ENCODE peak calls at places on chromosomes 13 and 19, in six cellular contexts. E is heart left ventricle, B is lower leg skin, Y is tibial nerve, G is H1, J is IMR-90. N is an unnamed sample.

GRCh38 chr13:21690955-21691354 is 20.1 kb downstream of the FGF9 start:
- DNase-seq in Y (no peak), B (no peak), G (no peak), E (no peak), J (no peak), N (no peak)

GRCh38 chr19:1161716-1162115 is 12.4 kb downstream of the SBNO2 start:
- DNase-seq in J (peak), B (no peak), G (no peak), E (peak), Y (no peak), N (no peak)

GRCh38 chr13:106561551-106562170 is 6.3 kb downstream of the ARGLU1 start:
- DNase-seq in E (peak), Y (no peak), G (no peak), J (peak), B (no peak), N (no peak)

GRCh38 chr19:5637971-5638370 is 15.1 kb downstream of the SAFB start:
- DNase-seq in B (no peak), E (no peak), Y (no peak), G (no peak), J (peak), N (no peak)

GRCh38 chr13:35925669-35926068 is 205.5 kb downstream of the DCLK1 start:
- DNase-seq in Y (no peak), G (no peak), B (no peak), J (peak), E (no peak), N (no peak)

GRCh38 chr13:36986462-36987240 is 12.5 kb downstream of the ALG5 start:
- DNase-seq in E (no peak), Y (no peak), B (no peak), G (no peak), J (peak), N (no peak)

GRCh38 chr13:62964522-62964921 is 1548.9 kb upstream of the PCDH20 start:
- DNase-seq in Y (no peak), E (no peak), G (no peak), B (no peak), J (no peak), N (no peak)

GRCh38 chr13:101941095-101941777 is 460.6 kb downstream of the FGF14 start:
- DNase-seq in G (no peak), J (peak), E (no peak), Y (no peak), B (no peak), N (no peak)

GRCh38 chr19:18109731-18110671 is 12.4 kb downstream of the MAST3 start:
- DNase-seq in B (no peak), E (peak), Y (no peak), J (no peak), G (no peak), N (no peak)

GRCh38 chr13:74040200-74040599 is 94.0 kb downstream of the KLF12 start:
- DNase-seq in G (peak), Y (no peak), E (peak), J (peak), B (no peak), N (no peak)

GRCh38 chr13:74090869-74091605 is 43.2 kb downstream of the KLF12 start:
- DNase-seq in B (no peak), J (no peak), Y (no peak), E (no peak), G (no peak), N (no peak)

GRCh38 chr13:30529085-30529815 is 63.5 kb upstream of the HMGB1 start:
- DNase-seq in G (no peak), Y (no peak), E (no peak), B (no peak), J (peak), N (no peak)

GRCh38 chr13:110819203-110820014 is 95.5 kb downstream of the ANKRD10 start:
- DNase-seq in E (peak), G (peak), J (peak), Y (peak), B (peak), N (no peak)

GRCh38 chr19:54047626-54048025 is 16.1 kb downstream of the VSTM1 start:
- DNase-seq in G (no peak), E (no peak), B (no peak), J (no peak), Y (no peak), N (no peak)

GRCh38 chr19:48717059-48717395 is 2.5 kb downstream of the MAMSTR start:
- DNase-seq in Y (no peak), E (no peak), B (no peak), G (no peak), J (peak), N (no peak)

GRCh38 chr13:112875627-112876026 is 93.4 kb upstream of the MCF2L start:
- DNase-seq in Y (no peak), B (no peak), G (no peak), E (no peak), J (no peak), N (no peak)

GRCh38 chr13:69980799-69981198 is 126.8 kb upstream of the ATXN8OS start:
- DNase-seq in E (no peak), J (no peak), Y (no peak), B (no peak), G (no peak), N (no peak)

GRCh38 chr19:30871979-30872378 is 477.3 kb downstream of the TSHZ3 start:
- DNase-seq in B (no peak), Y (no peak), J (no peak), E (no peak), G (no peak), N (no peak)

GRCh38 chr19:36719687-36720556 is 32.5 kb downstream of the ZNF567 start:
- DNase-seq in Y (no peak), J (no peak), B (no peak), G (no peak), E (no peak), N (no peak)

GRCh38 chr13:113152894-113153809 is 5.3 kb upstream of the PROZ start:
- DNase-seq in Y (peak), J (no peak), G (no peak), E (peak), B (peak), N (peak)

GRCh38 chr13:77928909-77929308 is 10.3 kb upstream of the EDNRB start:
- DNase-seq in J (no peak), G (no peak), B (no peak), E (no peak), Y (no peak), N (no peak)

GRCh38 chr13:101841687-101842086 is 389.2 kb downstream of the ITGBL1 start:
- DNase-seq in G (no peak), Y (no peak), E (no peak), B (no peak), J (no peak), N (no peak)

GRCh38 chr13:103031332-103031873 is 34.8 kb downstream of the SLC10A2 start:
- DNase-seq in Y (no peak), B (no peak), J (no peak), E (no peak), G (no peak), N (no peak)

GRCh38 chr13:46529509-46529908 is 23.5 kb upstream of the LRCH1 start:
- DNase-seq in E (no peak), B (no peak), Y (no peak), J (no peak), G (no peak), N (no peak)

GRCh38 chr13:109700176-109700575 is 86.2 kb downstream of the IRS2 start:
- DNase-seq in Y (peak), E (peak), G (no peak), J (peak), B (peak), N (no peak)

GRCh38 chr13:73299787-73300186 is 241.0 kb downstream of the KLF5 start:
- DNase-seq in Y (no peak), G (no peak), E (no peak), B (no peak), J (peak), N (no peak)

GRCh38 chr19:2249880-2250764 is 999 bp downstream of the AMH start:
- DNase-seq in G (no peak), E (no peak), B (no peak), J (no peak), Y (no peak), N (no peak)

GRCh38 chr13:92802776-92803175 is 423.8 kb upstream of the GPC6 start:
- DNase-seq in E (no peak), G (no peak), J (no peak), B (no peak), Y (no peak), N (no peak)

GRCh38 chr19:19663292-19664120 is at the start of gene ATP13A1:
- DNase-seq in Y (peak), B (peak), E (peak), J (peak), G (peak), N (no peak)

GRCh38 chr19:19670070-19670551 is 1.5 kb downstream of the ZNF101 start:
- DNase-seq in E (no peak), Y (no peak), G (peak), B (no peak), J (no peak), N (no peak)

GRCh38 chr19:19662866-19663291 is 597 bp downstream of the ATP13A1 start:
- DNase-seq in E (peak), Y (no peak), B (no peak), J (peak), G (no peak), N (no peak)

GRCh38 chr19:19672816-19673215 is 4.2 kb downstream of the ZNF101 start:
- DNase-seq in B (no peak), Y (no peak), E (no peak), G (no peak), J (no peak), N (no peak)

DNA sequence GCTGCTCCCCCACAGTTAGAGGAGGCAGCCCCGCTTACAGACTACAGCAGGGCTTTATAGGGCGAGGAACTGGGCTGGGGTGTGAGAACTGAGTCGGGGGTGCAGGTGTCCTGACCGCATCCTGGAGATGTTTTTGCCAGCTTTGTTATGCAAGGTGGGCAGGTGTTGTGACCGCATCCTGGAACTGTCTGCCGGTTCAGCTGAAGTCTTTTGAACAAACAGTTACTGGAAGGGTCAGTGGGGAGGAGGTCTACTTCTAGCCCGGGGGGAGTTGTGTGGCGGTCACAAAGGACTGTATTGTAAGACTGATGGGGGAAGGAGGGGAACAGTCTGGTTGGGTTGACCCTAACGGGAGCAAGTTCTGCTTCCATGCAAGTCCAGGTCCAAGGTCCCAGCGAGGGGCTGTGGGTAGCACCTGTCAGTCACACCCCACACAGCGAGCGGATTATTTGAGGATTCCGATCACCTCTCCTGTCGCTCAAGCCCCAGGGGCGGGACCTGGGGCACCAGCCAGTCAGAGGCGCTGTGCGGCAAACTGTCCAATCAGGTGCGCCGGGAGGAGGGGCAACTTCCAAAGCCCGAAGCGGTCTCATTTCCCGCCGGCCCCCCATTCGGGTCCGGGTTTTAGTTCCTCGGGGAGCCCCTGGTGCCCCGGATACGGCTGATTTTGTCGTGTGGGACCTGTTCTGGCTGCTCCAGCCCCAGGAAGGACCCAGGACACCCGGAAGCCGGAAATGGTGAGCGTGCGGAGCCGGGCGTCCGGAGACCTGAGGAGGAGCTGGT is at the start of gene ZNF101:
- DNase-seq in J (peak), B (peak), E (peak), Y (peak), G (peak), N (peak)
- TF ChIP-seq POLR2A in J (no peak), B (no peak), E (peak), Y (peak), G (peak), N (no peak)

GRCh38 chr19:43784251-43784980 is 3.6 kb upstream of the KCNN4 start:
- DNase-seq in Y (no peak), B (no peak), G (no peak), E (peak), J (peak), N (no peak)
- TF ChIP-seq POLR2A in Y (no peak), B (no peak), G (no peak), E (no peak), J (no peak), N (no peak)

GRCh38 chr19:38877781-38878574 is at the start of gene RINL:
- DNase-seq in J (no peak), E (peak), G (no peak), Y (no peak), B (no peak), N (no peak)
- TF ChIP-seq POLR2A in J (no peak), E (no peak), G (no peak), Y (no peak), B (no peak), N (no peak)

GRCh38 chr13:91319996-91320395 is 27.5 kb upstream of the MIR17HG start:
- DNase-seq in J (no peak), Y (no peak), E (no peak), B (no peak), G (no peak), N (no peak)
- TF ChIP-seq POLR2A in J (no peak), Y (no peak), E (no peak), B (no peak), G (no peak), N (no peak)

GRCh38 chr19:45445139-45445538 is 21.4 kb upstream of the ERCC1 start:
- DNase-seq in G (no peak), E (no peak), Y (no peak), J (no peak), B (no peak), N (no peak)

GRCh38 chr19:45444318-45445041 is 20.8 kb upstream of the ERCC1 start:
- DNase-seq in J (peak), B (peak), G (no peak), E (peak), Y (peak), N (no peak)

GRCh38 chr19:45442408-45442926 is 18.8 kb upstream of the ERCC1 start:
- DNase-seq in J (no peak), B (no peak), Y (no peak), E (no peak), G (no peak), N (no peak)

GRCh38 chr19:45442927-45443461 is 19.3 kb upstream of the ERCC1 start:
- DNase-seq in E (peak), B (no peak), Y (peak), J (peak), G (no peak), N (no peak)

GRCh38 chr19:45443462-45444317 is 20.0 kb upstream of the ERCC1 start:
- DNase-seq in J (peak), E (peak), Y (peak), B (peak), G (peak), N (no peak)
- TF ChIP-seq POLR2A in J (peak), E (peak), Y (peak), B (peak), G (peak), N (no peak)

GRCh38 chr13:51770681-51771417 is 33.1 kb downstream of the DHRS12 start:
- DNase-seq in B (no peak), Y (no peak), G (no peak), J (no peak), E (no peak), N (peak)

GRCh38 chr13:51770160-51770559 is 33.8 kb downstream of the DHRS12 start:
- DNase-seq in G (no peak), J (no peak), B (no peak), E (no peak), Y (no peak), N (no peak)

GRCh38 chr13:51768378-51768921 is 35.5 kb downstream of the DHRS12 start:
- DNase-seq in J (no peak), E (no peak), Y (no peak), B (no peak), G (no peak), N (no peak)

GRCh38 chr13:51769455-51770127 is 34.4 kb downstream of the DHRS12 start:
- DNase-seq in J (no peak), B (peak), E (peak), Y (peak), G (no peak), N (peak)

DNA sequence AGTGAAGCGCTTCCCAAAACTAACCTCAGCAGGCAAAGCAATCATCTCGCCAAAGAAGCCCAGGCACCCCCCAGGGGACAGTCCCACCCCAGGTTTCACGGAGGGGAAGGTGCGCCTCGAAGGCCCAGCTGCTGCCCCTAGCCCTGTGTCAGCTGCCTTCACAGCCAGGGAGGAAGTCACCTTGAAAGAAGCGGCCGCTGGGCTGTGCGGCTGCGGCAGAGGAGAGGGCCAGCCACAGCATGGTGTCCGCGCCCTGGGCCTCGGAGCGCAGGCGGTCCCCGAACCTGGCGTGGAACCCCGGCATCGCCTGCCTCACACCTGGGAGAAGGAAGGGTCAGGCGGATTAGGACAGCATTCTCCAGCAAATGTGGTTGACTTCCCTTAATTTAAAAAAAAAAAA is 35.0 kb downstream of the DHRS12 start:
- DNase-seq in Y (no peak), J (no peak), B (no peak), E (no peak), G (no peak), N (no peak)
- TF ChIP-seq POLR2A in Y (no peak), J (no peak), B (no peak), E (no peak), G (no peak), N (no peak)

N was measured in vagina.